ENCODE peak calls at places on chromosome 2, in five cellular contexts. W is neuronal stem cell; N is right cardiac atrium; R is EL; Z is activated effector memory CD4-positive, alpha-beta T cell treated with anti-CD3 and anti-CD28 coated beads, Interleukin-2, amount 50 U/mL, for 16 hours. O is an unnamed sample.
A peak's percentile ranks its signal among the peaks of the same experiment; 100 is the strongest.

GRCh38 chr2:60517441-60517840 is 36.0 kb downstream of the BCL11A start:
- DNase-seq in R (peak; percentile 7), W (no peak), Z (no peak), N (no peak), O (no peak)

GRCh38 chr2:224098473-224098872 is 59.4 kb upstream of the SERPINE2 start:
- DNase-seq in W (no peak), Z (no peak), N (peak; percentile 87), R (no peak), O (no peak)

GRCh38 chr2:37553411-37554156 is 117.9 kb downstream of the CDC42EP3 start:
- DNase-seq in N (no peak), W (no peak), R (no peak), Z (no peak), O (no peak)

GRCh38 chr2:31078579-31079105 is 59.6 kb downstream of the GALNT14 start:
- DNase-seq in W (no peak), R (peak; percentile 9), N (no peak), Z (no peak), O (no peak)

GRCh38 chr2:133711226-133711625 is 143.0 kb upstream of the NCKAP5 start:
- DNase-seq in R (no peak), N (no peak), Z (no peak), W (peak; percentile 75), O (peak; percentile 64)

GRCh38 chr2:139773720-139774277 is 993.6 kb upstream of the NXPH2 start:
- DNase-seq in N (no peak), Z (no peak), W (no peak), R (no peak), O (no peak)

GRCh38 chr2:79860233-79861058 is 347.6 kb downstream of the CTNNA2 start:
- DNase-seq in Z (no peak), W (peak; percentile 33), R (peak; percentile 19), N (no peak), O (no peak)

GRCh38 chr2:62919041-62919440 is 131.6 kb upstream of the OTX1 start:
- DNase-seq in R (no peak), W (no peak), N (no peak), Z (no peak), O (no peak)